ENCODE peak calls at places on chromosomes 11 and 22, in six cellular contexts. B is heart left ventricle, H is ovary, L is sigmoid colon, E is pancreas, W is Calu3. O is an unnamed sample.

GRCh38 chr11:71240865-71241691 is 11.3 kb downstream of the SHANK2 start:
- DNase-seq in W (peak; percentile 71), L (peak; percentile 68), B (no peak), H (no peak), E (peak; percentile 53), O (no peak)

GRCh38 chr22:48745842-48746788 is 1081.6 kb downstream of the BRD1 start:
- DNase-seq in W (no peak), H (no peak), L (no peak), B (no peak), E (no peak), O (peak; percentile 7)

GRCh38 chr11:35148163-35148562 is 9.2 kb downstream of the CD44 start:
- DNase-seq in H (no peak), W (no peak), L (no peak), B (no peak), E (no peak), O (no peak)

GRCh38 chr11:128502736-128503135 is 84.6 kb downstream of the ETS1 start:
- DNase-seq in W (peak; percentile 23), L (no peak), H (no peak), B (no peak), E (no peak), O (no peak)

GRCh38 chr22:49971232-49972162 is 10.9 kb downstream of the PIM3 start:
- DNase-seq in E (peak; percentile 79), W (peak; percentile 72), L (peak; percentile 88), H (peak; percentile 85), B (peak; percentile 77), O (no peak)

GRCh38 chr22:30867746-30868662 is 100.6 kb downstream of the MORC2 start:
- DNase-seq in E (peak; percentile 22), H (peak; percentile 7), B (no peak), L (peak; percentile 33), W (no peak), O (no peak)

GRCh38 chr11:94151903-94152677 is 23.4 kb downstream of the PANX1 start:
- DNase-seq in L (no peak), B (peak; percentile 43), W (peak; percentile 50), H (no peak), E (no peak), O (no peak)

GRCh38 chr11:15223318-15223717 is 108.6 kb downstream of the INSC start:
- DNase-seq in B (no peak), E (no peak), W (no peak), H (no peak), L (no peak), O (no peak)

GRCh38 chr22:31346255-31346732 is at the start of gene PATZ1:
- DNase-seq in W (peak; percentile 80), E (no peak), B (peak; percentile 82), H (peak; percentile 86), L (peak; percentile 91), O (peak; percentile 59)

GRCh38 chr11:111624602-111625001 is 22.4 kb downstream of the SIK2 start:
- DNase-seq in E (no peak), L (no peak), B (no peak), H (no peak), W (no peak), O (no peak)

GRCh38 chr11:90124371-90124770 is 10.1 kb upstream of the NAALAD2 start:
- DNase-seq in E (no peak), W (no peak), B (no peak), H (no peak), L (no peak), O (no peak)

GRCh38 chr11:848380-848931 is 5.8 kb downstream of the TSPAN4 start:
- DNase-seq in E (peak; percentile 83), L (no peak), B (no peak), W (peak; percentile 75), H (no peak), O (no peak)

GRCh38 chr22:50271519-50271970 is 1.4 kb upstream of the MAPK11 start:
- DNase-seq in W (peak; percentile 79), E (peak; percentile 79), H (peak; percentile 77), L (no peak), B (peak; percentile 77), O (no peak)

GRCh38 chr22:45438364-45438763 is 24.9 kb downstream of the RIBC2 start:
- DNase-seq in E (no peak), W (no peak), B (no peak), L (no peak), H (no peak), O (no peak)

GRCh38 chr11:32366671-32367070 is 68.7 kb downstream of the WT1 start:
- DNase-seq in B (no peak), E (no peak), H (no peak), L (no peak), W (no peak), O (no peak)

GRCh38 chr22:41940853-41941765 is 5.8 kb downstream of the CENPM start:
- DNase-seq in E (peak; percentile 89), L (peak; percentile 91), B (peak; percentile 84), W (peak; percentile 88), H (peak; percentile 83), O (peak; percentile 86)

GRCh38 chr11:66689661-66690590 is 12.2 kb upstream of the RBM4B start:
- DNase-seq in H (no peak), E (no peak), B (no peak), W (no peak), L (peak; percentile 57), O (no peak)

GRCh38 chr22:23213031-23213555 is 32.8 kb downstream of the BCR start:
- DNase-seq in H (no peak), B (no peak), E (peak; percentile 41), W (no peak), L (no peak), O (peak; percentile 36)

GRCh38 chr11:110376711-110377324 is 52.9 kb upstream of the FDX1 start:
- DNase-seq in W (peak; percentile 75), H (peak; percentile 89), E (peak; percentile 62), B (peak; percentile 78), L (peak; percentile 87), O (no peak)

GRCh38 chr22:40025856-40026255 is 31.1 kb downstream of the FAM83F start:
- DNase-seq in W (no peak), L (no peak), E (no peak), B (no peak), H (no peak), O (no peak)

GRCh38 chr22:40022536-40023225 is 27.9 kb downstream of the FAM83F start:
- DNase-seq in L (no peak), B (no peak), H (no peak), E (no peak), W (no peak), O (no peak)

GRCh38 chr22:40023226-40023925 is 28.6 kb downstream of the FAM83F start:
- DNase-seq in W (no peak), L (no peak), B (no peak), E (no peak), H (no peak), O (peak; percentile 43)

GRCh38 chr22:40026641-40027040 is 31.9 kb downstream of the FAM83F start:
- DNase-seq in W (no peak), E (no peak), L (no peak), H (no peak), B (no peak), O (no peak)

DNA sequence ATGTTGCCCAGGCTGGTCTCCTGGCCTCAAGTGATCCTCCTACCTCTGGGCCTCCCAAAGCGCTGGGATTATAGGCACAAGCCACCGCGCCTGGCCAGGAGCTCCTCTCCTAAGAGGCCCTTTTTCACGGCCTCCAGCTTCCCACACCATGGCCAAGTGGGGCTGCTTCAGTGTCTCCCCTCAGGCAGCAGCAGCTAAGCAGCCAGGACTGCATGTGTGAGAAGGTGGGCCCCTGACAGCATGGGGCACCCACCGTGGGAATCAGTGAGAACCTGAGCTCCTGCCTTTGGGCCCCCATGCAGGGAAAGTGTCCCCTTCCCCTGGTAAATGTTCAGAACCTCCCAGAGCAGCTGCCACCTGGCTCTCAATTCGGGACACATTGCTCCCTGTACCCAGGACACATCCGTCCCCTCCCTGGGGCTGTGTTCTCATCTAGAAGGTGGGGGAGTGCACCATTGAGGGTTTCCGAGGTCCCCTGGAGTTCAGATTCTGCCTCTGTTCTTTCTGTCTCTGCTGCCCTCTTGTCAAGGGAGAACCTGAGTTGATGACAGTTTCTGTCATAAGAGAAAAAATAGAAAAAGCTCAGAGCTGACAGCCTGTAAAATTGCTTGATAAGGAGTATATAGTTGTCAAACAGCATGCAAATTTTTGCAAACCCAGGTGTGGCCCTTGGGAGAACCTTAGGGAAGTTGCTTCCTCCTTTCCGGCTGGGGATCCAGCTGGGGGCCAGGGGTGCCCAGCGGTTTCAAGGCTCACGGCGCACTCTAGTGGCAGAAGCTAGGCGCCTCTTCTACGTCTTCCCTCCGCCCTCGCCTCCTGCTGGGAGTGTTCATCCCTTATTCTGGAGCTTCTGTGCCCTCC is 29.7 kb downstream of the FAM83F start:
- DNase-seq in B (peak; percentile 61), W (peak; percentile 82), H (peak; percentile 53), L (peak; percentile 74), E (peak; percentile 82), O (no peak)
- TF ChIP-seq CTCF in B (peak; percentile 81), W (peak; percentile 78), H (peak; percentile 59), L (peak; percentile 73), E (peak; percentile 82), O (peak; percentile 91)

GRCh38 chr11:75497788-75498404 is 27.8 kb downstream of the GDPD5 start:
- DNase-seq in L (no peak), B (no peak), W (no peak), H (no peak), E (no peak), O (no peak)
- TF ChIP-seq CTCF in L (no peak), B (no peak), W (no peak), H (no peak), E (no peak), O (no peak)

GRCh38 chr11:11620251-11620965 is 1.4 kb downstream of the GALNT18 start:
- DNase-seq in H (peak; percentile 27), E (peak; percentile 78), W (peak; percentile 62), L (peak; percentile 78), B (peak; percentile 51), O (no peak)

GRCh38 chr11:11622772-11623531 is 1.1 kb upstream of the GALNT18 start:
- DNase-seq in B (no peak), W (no peak), L (peak; percentile 84), H (no peak), E (no peak), O (no peak)

GRCh38 chr11:11618973-11619435 is 2.8 kb downstream of the GALNT18 start:
- DNase-seq in W (peak; percentile 20), E (no peak), L (no peak), H (no peak), B (no peak), O (no peak)

GRCh38 chr11:11621881-11622706 is at the start of gene GALNT18:
- DNase-seq in W (peak; percentile 97), E (peak; percentile 95), L (peak; percentile 97), H (peak; percentile 91), B (peak; percentile 95), O (peak; percentile 80)

GRCh38 chr11:11620966-11621880 is 582 bp downstream of the GALNT18 start:
- DNase-seq in L (peak; percentile 78), E (peak; percentile 67), W (peak; percentile 35), H (peak; percentile 37), B (peak; percentile 45), O (peak; percentile 36)
- TF ChIP-seq CTCF in L (no peak), E (no peak), W (no peak), H (peak; percentile 15), B (peak; percentile 22), O (peak; percentile 35)

GRCh38 chr11:113876074-113876797 is 864 bp upstream of the USP28 start:
- DNase-seq in H (peak; percentile 43), B (no peak), W (no peak), E (no peak), L (no peak), O (no peak)

GRCh38 chr11:113874920-113875413 is 405 bp downstream of the USP28 start:
- DNase-seq in L (no peak), H (no peak), W (no peak), B (no peak), E (no peak), O (no peak)

GRCh38 chr11:113874096-113874919 is 1.1 kb downstream of the USP28 start:
- DNase-seq in W (no peak), E (no peak), B (no peak), L (no peak), H (peak; percentile 30), O (no peak)

GRCh38 chr11:113876798-113877672 is 1.7 kb upstream of the USP28 start:
- DNase-seq in W (no peak), L (no peak), E (no peak), B (no peak), H (no peak), O (no peak)

GRCh38 chr11:113875414-113876073 is at the start of gene USP28:
- DNase-seq in L (peak; percentile 98), W (peak; percentile 94), E (peak; percentile 99), B (peak; percentile 98), H (peak; percentile 98), O (peak; percentile 97)
- TF ChIP-seq CTCF in L (no peak), W (no peak), E (no peak), B (no peak), H (no peak), O (peak; percentile 3)